ENCODE peak calls at places on chromosomes 12 and 14, in seven cellular contexts. X is heart left ventricle, M is stomach, Z is hepatocyte, C is pancreas, S is OCI-LY7, N is Caco-2. D is an unnamed sample.

GRCh38 chr12:87112946-87113345 is 856.8 kb upstream of the MGAT4C start:
- DNase-seq in X (no peak), M (no peak), Z (no peak), C (no peak), S (no peak), N (no peak), D (no peak)

GRCh38 chr14:89660183-89660582 is 243.2 kb upstream of the FOXN3 start:
- DNase-seq in X (peak; percentile 31), M (no peak), Z (peak; percentile 13), C (no peak), S (no peak), N (no peak), D (no peak)

GRCh38 chr12:75560167-75560566 is 48.8 kb upstream of the KRR1 start:
- DNase-seq in X (no peak), M (no peak), Z (peak; percentile 42), C (no peak), S (peak; percentile 31), N (no peak), D (no peak)

GRCh38 chr12:51326762-51327439 is 2.9 kb upstream of the BIN2 start:
- DNase-seq in X (no peak), M (no peak), Z (no peak), C (peak; percentile 37), S (peak; percentile 76), N (no peak), D (no peak)

GRCh38 chr12:68106160-68106559 is 53.4 kb downstream of the IFNG start:
- DNase-seq in X (no peak), M (no peak), Z (no peak), C (no peak), S (no peak), N (no peak), D (no peak)

GRCh38 chr14:83463500-83464098 is 1929.9 kb upstream of the SEL1L start:
- DNase-seq in X (no peak), M (peak; percentile 29), Z (peak; percentile 78), C (peak; percentile 20), S (peak; percentile 63), N (peak; percentile 43), D (peak; percentile 36)

GRCh38 chr14:22570132-22570949 is 18.7 kb downstream of the DAD1 start:
- DNase-seq in X (peak; percentile 52), M (peak; percentile 79), Z (peak; percentile 92), C (peak; percentile 77), S (peak; percentile 98), N (peak; percentile 89), D (peak; percentile 78)

GRCh38 chr14:94113490-94113889 is 3.0 kb downstream of the IFI27 start:
- DNase-seq in X (peak; percentile 76), M (peak; percentile 82), Z (no peak), C (no peak), S (no peak), N (no peak), D (no peak)

GRCh38 chr12:113463746-113464743 is 7.6 kb downstream of the LHX5 start:
- DNase-seq in X (no peak), M (no peak), Z (no peak), C (no peak), S (no peak), N (no peak), D (no peak)

GRCh38 chr14:95901014-95901413 is 24.4 kb downstream of the TUNAR start:
- DNase-seq in X (no peak), M (no peak), Z (no peak), C (no peak), S (no peak), N (no peak), D (no peak)

GRCh38 chr14:35285168-35285990 is 6.8 kb upstream of the PSMA6 start:
- DNase-seq in X (no peak), M (no peak), Z (no peak), C (no peak), S (peak; percentile 81), N (no peak), D (no peak)

GRCh38 chr14:31164115-31164514 is 43.5 kb downstream of the HECTD1 start:
- DNase-seq in X (no peak), M (no peak), Z (peak; percentile 18), C (no peak), S (no peak), N (no peak), D (no peak)

GRCh38 chr12:47772094-47772660 is 861 bp upstream of the SLC48A1 start:
- DNase-seq in X (no peak), M (no peak), Z (no peak), C (no peak), S (no peak), N (no peak), D (no peak)

GRCh38 chr12:6938353-6939186 is 5.0 kb upstream of the RNU7-1 start:
- DNase-seq in X (no peak), M (no peak), Z (no peak), C (no peak), S (no peak), N (no peak), D (no peak)

GRCh38 chr12:110853856-110854255 is 7.1 kb downstream of the CCDC63 start:
- DNase-seq in X (no peak), M (no peak), Z (peak; percentile 11), C (no peak), S (no peak), N (no peak), D (no peak)

GRCh38 chr14:68709007-68709406 is 83.9 kb downstream of the ZFP36L1 start:
- DNase-seq in X (no peak), M (no peak), Z (no peak), C (no peak), S (no peak), N (no peak), D (no peak)

GRCh38 chr14:68712703-68713370 is 80.0 kb downstream of the ZFP36L1 start:
- DNase-seq in X (no peak), M (no peak), Z (no peak), C (peak; percentile 9), S (no peak), N (no peak), D (no peak)

GRCh38 chr14:68708343-68708742 is 84.5 kb downstream of the ZFP36L1 start:
- DNase-seq in X (no peak), M (no peak), Z (no peak), C (no peak), S (no peak), N (no peak), D (no peak)

GRCh38 chr14:68711551-68712437 is 81.1 kb downstream of the ZFP36L1 start:
- DNase-seq in X (no peak), M (no peak), Z (no peak), C (no peak), S (no peak), N (no peak), D (no peak)

DNA sequence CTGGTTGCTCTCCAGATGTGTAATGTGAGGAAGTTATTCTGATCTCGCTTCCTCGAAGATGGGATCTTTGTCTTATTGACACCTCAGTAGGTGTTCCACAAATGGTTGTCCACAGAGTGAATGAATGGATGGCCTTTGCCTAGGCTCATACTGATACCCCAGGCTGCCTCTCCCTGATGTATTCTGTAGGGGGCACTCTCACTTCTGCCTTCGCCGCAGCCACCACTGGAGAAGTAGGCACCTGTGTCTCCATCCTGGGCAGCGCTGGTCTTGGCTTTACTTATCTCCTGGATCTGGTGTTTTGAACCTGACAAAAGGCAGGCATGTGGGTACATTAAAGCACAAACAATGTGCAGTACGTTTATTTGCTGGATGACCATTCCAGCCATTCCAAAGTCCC is 82.1 kb downstream of the ZFP36L1 start:
- DNase-seq in X (no peak), M (no peak), Z (no peak), C (no peak), S (no peak), N (no peak), D (no peak)
- TF ChIP-seq CTCF in X (no peak), M (no peak), Z (no peak), C (no peak), S (peak; percentile 18), N (no peak), D (no peak)

GRCh38 chr14:104690861-104691455 is 1.5 kb downstream of the INF2 start:
- DNase-seq in X (no peak), M (no peak), Z (no peak), C (no peak), S (no peak), N (no peak), D (no peak)

GRCh38 chr14:104688755-104689619 is at the start of gene INF2:
- DNase-seq in X (peak; percentile 83), M (peak; percentile 72), Z (peak; percentile 88), C (peak; percentile 62), S (peak; percentile 72), N (peak; percentile 84), D (no peak)

GRCh38 chr14:104688505-104688754 is 988 bp upstream of the INF2 start:
- DNase-seq in X (no peak), M (no peak), Z (no peak), C (no peak), S (no peak), N (no peak), D (no peak)

GRCh38 chr14:104690266-104690711 is 871 bp downstream of the INF2 start:
- DNase-seq in X (peak; percentile 46), M (peak; percentile 70), Z (no peak), C (no peak), S (no peak), N (no peak), D (no peak)

GRCh38 chr14:104689620-104690265 is 325 bp downstream of the INF2 start:
- DNase-seq in X (peak; percentile 33), M (no peak), Z (no peak), C (no peak), S (peak; percentile 29), N (no peak), D (no peak)
- H3K36me3 ChIP-seq in X (no peaks in the 10 kb centered on the region), M (no peaks in the 10 kb centered on the region), Z (no peaks in the 10 kb centered on the region), C (no peaks in the 10 kb centered on the region), S (no peaks in the 10 kb centered on the region), N (no peaks in the 10 kb centered on the region), D (peaks cover 7% of the 10 kb centered on the region)

GRCh38 chr12:2640709-2641108 is 154.1 kb upstream of the FKBP4 start:
- DNase-seq in X (peak; percentile 72), M (peak; percentile 33), Z (peak; percentile 78), C (peak; percentile 26), S (no peak), N (peak; percentile 38), D (peak; percentile 45)

GRCh38 chr12:2640281-2640680 is 154.5 kb upstream of the FKBP4 start:
- DNase-seq in X (no peak), M (no peak), Z (no peak), C (no peak), S (no peak), N (peak; percentile 32), D (no peak)

GRCh38 chr12:2642176-2642892 is 152.4 kb upstream of the FKBP4 start:
- DNase-seq in X (no peak), M (no peak), Z (no peak), C (no peak), S (no peak), N (peak; percentile 20), D (no peak)

GRCh38 chr12:2641761-2642160 is 153.0 kb upstream of the FKBP4 start:
- DNase-seq in X (no peak), M (no peak), Z (no peak), C (no peak), S (no peak), N (no peak), D (no peak)

DNA sequence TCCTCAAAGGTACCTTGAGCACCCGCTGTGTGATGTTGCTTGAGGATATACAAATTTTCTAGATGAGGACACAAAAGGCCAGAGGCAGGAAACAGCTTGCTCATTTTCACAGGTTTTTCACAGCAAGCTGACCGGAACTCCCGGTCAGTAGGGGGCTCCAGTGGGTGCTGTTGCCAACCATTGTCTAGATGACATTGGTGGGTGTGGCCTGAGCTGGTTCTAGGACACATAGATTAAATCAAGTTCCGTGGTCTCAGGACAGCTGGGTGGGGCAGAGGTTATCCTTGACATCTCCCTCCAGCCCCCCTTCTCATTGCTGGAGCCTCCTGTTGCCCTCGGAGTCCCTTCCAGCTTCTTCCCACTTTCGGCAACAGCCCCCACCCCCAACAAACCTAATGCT is 153.6 kb upstream of the FKBP4 start:
- DNase-seq in X (peak; percentile 61), M (no peak), Z (peak; percentile 23), C (no peak), S (no peak), N (peak; percentile 41), D (no peak)
- TF ChIP-seq CTCF in X (no peak), M (no peak), Z (peak; percentile 9), C (no peak), S (peak; percentile 48), N (no peak), D (no peak)

GRCh38 chr12:4813741-4814140 is 93.5 kb downstream of the GALNT8 start:
- DNase-seq in X (no peak), M (no peak), Z (no peak), C (no peak), S (no peak), N (no peak), D (no peak)
- H3K36me3 ChIP-seq in X (no peaks in the 10 kb centered on the region), M (no peaks in the 10 kb centered on the region), Z (no peaks in the 10 kb centered on the region), C (no peaks in the 10 kb centered on the region), S (peaks cover 30% of the 10 kb centered on the region), N (no peaks in the 10 kb centered on the region), D (no peaks in the 10 kb centered on the region)

D was measured in lung.